ENCODE peak calls at places on chromosomes 2 and 18, in seven cellular contexts. R is PC-3, J is heart right ventricle, W is psoas muscle, A is uterus, Z is spleen, B is DND-41. M is an unnamed sample. For H3K27me3, the result is how much of the 10 kb centered on the place peaks cover.

GRCh38 chr2:232504438-232504837 is 15.8 kb upstream of the PRSS56 start:
- DNase-seq in A (no peak), B (no peak), W (no peak), J (no peak), Z (no peak), R (no peak), M (no peak)

GRCh38 chr2:102064679-102065674 is 73.2 kb downstream of the IL1R2 start:
- DNase-seq in J (no peak), B (no peak), W (no peak), Z (no peak), R (no peak), A (no peak), M (no peak)

GRCh38 chr2:164014068-164014577 is 278.3 kb upstream of the FIGN start:
- DNase-seq in J (no peak), W (no peak), R (no peak), B (no peak), A (no peak), Z (no peak), M (no peak)

GRCh38 chr2:108226570-108226969 is 13.2 kb upstream of the SULT1C3 start:
- DNase-seq in B (no peak), J (no peak), A (no peak), W (no peak), Z (no peak), R (no peak), M (no peak)

GRCh38 chr2:133992454-133992853 is 261.4 kb upstream of the MGAT5 start:
- DNase-seq in Z (no peak), B (no peak), R (no peak), W (no peak), J (no peak), A (no peak), M (no peak)

GRCh38 chr2:205770557-205770956 is 88.3 kb downstream of the NRP2 start:
- DNase-seq in W (no peak), A (no peak), R (no peak), Z (no peak), J (no peak), B (no peak), M (no peak)

GRCh38 chr2:60932954-60933353 is 51.6 kb downstream of the REL start:
- DNase-seq in W (no peak), Z (no peak), A (no peak), J (no peak), B (no peak), R (no peak), M (no peak)

GRCh38 chr2:234289789-234290188 is 207.1 kb downstream of the ARL4C start:
- DNase-seq in J (no peak), W (no peak), B (peak), A (no peak), R (peak), Z (no peak), M (peak)

GRCh38 chr2:171545086-171545485 is 22.8 kb downstream of the CYBRD1 start:
- DNase-seq in J (no peak), W (no peak), A (no peak), B (no peak), Z (no peak), R (no peak), M (no peak)

GRCh38 chr2:164621761-164622105 is 451 bp upstream of the GRB14 start:
- DNase-seq in R (no peak), W (no peak), A (no peak), Z (no peak), J (no peak), B (no peak), M (no peak)

GRCh38 chr2:190649798-190650390 is 1.0 kb downstream of the NAB1 start:
- DNase-seq in B (peak), A (no peak), Z (no peak), R (peak), J (no peak), W (no peak), M (no peak)

GRCh38 chr2:231685349-231686191 is 22.8 kb upstream of the PTMA start:
- DNase-seq in W (no peak), Z (peak), B (peak), R (no peak), J (no peak), A (no peak), M (no peak)

GRCh38 chr2:118846667-118847446 is 591 bp downstream of the EN1 start:
- DNase-seq in Z (no peak), B (no peak), W (peak), A (no peak), J (no peak), R (peak), M (no peak)

GRCh38 chr18:34977787-34978532 is 63.3 kb upstream of the MAPRE2 start:
- DNase-seq in Z (peak), A (no peak), B (peak), J (peak), W (peak), R (no peak), M (no peak)

GRCh38 chr18:75679347-75679746 is 251.8 kb upstream of the SMIM21 start:
- DNase-seq in W (peak), Z (no peak), A (no peak), J (peak), B (no peak), R (no peak), M (no peak)

GRCh38 chr2:85971369-85971768 is 82.6 kb upstream of the ST3GAL5 start:
- DNase-seq in A (no peak), W (no peak), R (peak), Z (no peak), B (no peak), J (no peak), M (peak)

GRCh38 chr2:70546376-70546775 is 7.2 kb downstream of the TGFA start:
- DNase-seq in J (no peak), R (no peak), B (no peak), Z (no peak), W (no peak), A (no peak), M (no peak)

GRCh38 chr2:113181491-113182051 is 7.8 kb downstream of the PSD4 start:
- DNase-seq in A (no peak), J (no peak), W (no peak), B (no peak), Z (peak), R (no peak), M (no peak)

GRCh38 chr2:234395801-234396478 is 100.9 kb downstream of the ARL4C start:
- DNase-seq in J (no peak), A (no peak), Z (no peak), W (no peak), B (peak), R (no peak), M (no peak)

GRCh38 chr2:28390857-28391563 is 1.6 kb upstream of the FOSL2 start:
- DNase-seq in W (peak), J (peak), R (peak), A (peak), Z (peak), B (no peak), M (peak)

GRCh38 chr2:100949377-100949776 is 52.7 kb upstream of the RPL31 start:
- DNase-seq in W (no peak), B (no peak), R (no peak), Z (no peak), J (no peak), A (no peak), M (no peak)
- H3K27ac ChIP-seq in W (no peak), B (no peak), R (no peak), Z (no peak), J (no peak), A (no peak), M (no peak)

GRCh38 chr18:78983530-78983929 is 3.9 kb downstream of the SALL3 start:
- DNase-seq in J (no peak), A (no peak), W (no peak), R (no peak), Z (no peak), B (no peak), M (no peak)

GRCh38 chr18:78981652-78981955 is 2.0 kb downstream of the SALL3 start:
- DNase-seq in W (no peak), J (no peak), R (no peak), B (no peak), A (no peak), Z (no peak), M (no peak)

GRCh38 chr18:78984941-78985784 is 5.5 kb downstream of the SALL3 start:
- DNase-seq in R (peak), J (no peak), A (no peak), W (no peak), B (peak), Z (no peak), M (no peak)

GRCh38 chr18:78982186-78982585 is 2.6 kb downstream of the SALL3 start:
- DNase-seq in A (no peak), W (no peak), Z (no peak), J (no peak), B (no peak), R (no peak), M (no peak)

DNA sequence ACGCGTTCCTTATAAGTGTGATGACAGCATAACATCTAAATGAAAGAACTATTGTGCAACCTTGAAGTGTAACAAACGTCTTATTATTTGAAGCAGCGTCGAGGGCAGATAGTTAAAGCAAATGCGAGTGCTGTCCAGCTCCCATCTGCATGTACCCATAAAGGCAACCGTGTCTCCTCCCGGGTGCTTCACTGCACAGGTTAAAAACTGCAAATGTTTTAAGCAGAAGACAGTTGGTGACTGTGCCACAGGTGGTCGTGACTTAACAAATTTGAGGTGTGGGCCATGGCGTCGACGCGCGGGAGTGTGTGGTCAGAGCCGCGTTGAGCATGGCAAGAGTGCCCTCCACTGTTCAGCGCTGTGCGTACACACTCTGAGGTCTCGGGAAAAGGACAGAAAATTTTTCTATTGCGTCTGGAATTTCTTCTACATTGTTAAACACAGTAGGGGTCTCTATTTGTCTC is 6.4 kb downstream of the SALL3 start:
- DNase-seq in R (peak), Z (no peak), W (no peak), B (peak), J (no peak), A (no peak), M (no peak)
- H3K27me3 ChIP-seq in R (half or more), Z (under half), W (half or more), B (under half), J (half or more), A (under half), M (half or more)

DNA sequence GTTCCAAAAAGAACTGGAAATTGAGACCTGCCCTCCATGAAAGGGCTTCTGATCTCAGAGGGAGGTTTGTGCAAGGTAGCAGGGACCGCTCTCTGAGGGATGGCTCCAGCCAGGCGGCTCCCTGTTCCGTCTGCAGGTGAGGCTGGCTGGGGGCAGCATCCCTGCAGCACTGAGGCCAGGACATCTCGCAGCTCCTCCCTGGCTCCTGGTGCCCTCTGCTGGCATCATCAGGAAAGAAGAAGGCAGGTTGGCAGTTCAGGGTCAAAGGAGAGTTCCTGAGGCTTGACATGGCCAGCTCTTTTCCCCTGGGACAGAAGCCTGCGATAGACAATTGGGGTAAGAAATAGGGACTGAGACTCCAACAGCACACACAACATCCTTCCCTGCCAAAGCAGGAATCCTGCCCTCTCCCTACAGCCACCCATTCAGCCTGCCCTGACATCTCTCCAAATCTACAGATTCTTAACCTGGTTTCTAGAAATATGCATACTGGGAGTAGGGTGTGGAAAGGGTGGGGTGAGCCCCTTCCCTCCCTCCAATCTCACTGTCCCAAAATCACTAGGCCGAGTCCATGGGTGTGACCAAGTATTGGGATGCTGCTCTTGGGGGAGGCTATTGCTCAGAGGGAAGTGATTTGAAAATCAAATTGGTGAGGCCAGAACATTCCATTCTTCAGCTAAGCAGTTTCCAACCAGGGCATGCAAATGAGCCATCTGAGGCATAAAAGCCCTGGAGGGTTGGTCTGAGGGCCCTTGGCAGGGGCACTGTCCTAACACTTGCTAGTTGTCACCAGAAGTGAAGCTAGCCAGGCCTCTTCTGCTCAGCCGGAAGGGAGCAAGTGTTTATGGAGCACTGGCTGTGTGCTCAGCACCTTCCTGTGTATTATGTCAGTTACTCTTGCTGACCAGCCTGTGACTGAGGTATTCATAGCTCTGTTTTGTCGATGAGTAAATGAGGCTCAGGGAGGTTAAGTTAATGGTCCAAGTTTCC is 185.4 kb downstream of the TFCP2L1 start:
- DNase-seq in W (no peak), R (peak), A (no peak), Z (peak), B (no peak), J (no peak), M (no peak)
- TF ChIP-seq CTCF in W (peak), R (peak), A (no peak), Z (no peak), B (peak), J (peak), M (peak)

DNA sequence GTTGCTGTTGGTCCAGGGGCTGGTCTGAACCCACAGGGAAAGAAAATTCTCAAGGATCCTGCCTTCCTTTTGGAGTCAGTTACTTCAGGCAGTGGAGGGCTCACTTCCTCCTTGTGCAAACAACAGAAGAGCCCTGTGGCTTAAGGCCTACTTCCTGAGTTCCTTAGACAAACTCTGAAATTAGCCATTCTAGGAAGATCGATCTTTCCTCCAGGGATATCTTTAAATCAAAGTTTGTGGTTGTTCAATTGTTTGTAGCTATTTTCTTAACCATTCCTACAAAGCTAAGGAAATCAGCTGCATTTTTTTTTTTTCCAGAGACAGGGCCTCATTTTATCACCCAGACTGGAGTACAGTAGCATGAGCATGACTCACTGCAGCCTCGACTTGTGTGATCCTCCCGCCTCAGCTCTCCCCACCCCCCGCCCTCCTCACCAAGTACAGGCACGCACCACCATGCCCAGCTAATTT is 156.0 kb downstream of the TANC1 start:
- DNase-seq in J (no peak), B (peak), A (peak), W (no peak), Z (no peak), R (peak), M (peak)
- H3K27ac ChIP-seq in J (peak), B (peak), A (peak), W (no peak), Z (peak), R (peak), M (peak)

GRCh38 chr2:143575340-143575739 is 446.1 kb downstream of the ARHGAP15 start:
- DNase-seq in B (no peak), J (no peak), R (peak), W (no peak), A (no peak), Z (no peak), M (no peak)
- H3K27me3 ChIP-seq in B (under half), J (under half), R (under half), W (under half), A (under half), Z (under half), M (under half)

DNA sequence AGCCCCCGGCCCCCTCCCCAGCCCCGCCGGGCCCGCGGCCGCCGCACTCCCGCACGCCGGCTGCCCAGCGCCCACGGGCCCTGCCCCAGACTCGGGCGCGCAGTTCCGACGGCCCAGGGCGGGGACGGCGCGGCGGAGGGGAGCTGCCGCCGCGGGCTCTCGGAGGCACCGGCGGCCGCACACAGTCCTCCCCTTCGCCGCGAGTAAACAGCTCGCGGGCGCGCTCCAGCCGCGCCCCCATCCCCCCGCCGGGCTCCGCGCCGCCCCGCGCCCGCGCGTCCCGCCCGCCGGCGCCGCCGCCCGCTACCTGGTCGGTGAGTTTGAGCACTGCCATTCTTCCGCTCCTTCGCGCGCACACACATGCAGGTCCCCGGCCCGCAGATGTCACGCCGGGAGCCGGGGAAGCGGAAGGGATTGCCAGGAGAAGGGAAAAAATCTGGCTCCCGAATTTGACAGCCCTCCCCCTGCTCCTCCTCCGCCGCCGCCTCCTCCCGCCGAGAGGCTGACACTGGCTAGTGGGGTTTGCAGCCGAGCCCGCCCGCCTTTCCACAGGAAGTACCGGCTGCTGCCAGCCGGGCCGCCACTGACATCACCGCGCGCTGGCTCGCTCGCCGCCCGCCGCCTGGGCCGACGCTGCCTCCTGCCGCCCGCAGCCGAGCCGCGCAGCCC is at the start of gene ANKRD44:
- DNase-seq in A (peak), Z (peak), R (peak), J (peak), W (peak), B (peak), M (peak)
- TF ChIP-seq CTCF in A (peak), Z (peak), R (peak), J (peak), W (peak), B (peak), M (peak)

GRCh38 chr18:63073481-63073880 is 246.1 kb downstream of the BCL2 start:
- DNase-seq in R (peak), B (peak), Z (no peak), A (no peak), W (no peak), J (no peak), M (no peak)

GRCh38 chr18:63070750-63071502 is 248.6 kb downstream of the BCL2 start:
- DNase-seq in Z (no peak), B (no peak), J (no peak), A (no peak), R (no peak), W (no peak), M (no peak)

GRCh38 chr18:63071566-63072175 is 247.9 kb downstream of the BCL2 start:
- DNase-seq in R (peak), B (no peak), A (no peak), Z (no peak), J (no peak), W (no peak), M (no peak)

GRCh38 chr18:63078471-63078870 is 241.1 kb downstream of the BCL2 start:
- DNase-seq in J (no peak), B (no peak), Z (no peak), A (no peak), W (no peak), R (no peak), M (no peak)

GRCh38 chr18:63074987-63075404 is 244.6 kb downstream of the BCL2 start:
- DNase-seq in Z (peak), A (peak), B (no peak), W (peak), J (peak), R (peak), M (peak)
- H3K27ac ChIP-seq in Z (peak), A (peak), B (no peak), W (peak), J (peak), R (peak), M (peak)

GRCh38 chr2:176134978-176135575 is 5.6 kb downstream of the HOXD8 start:
- DNase-seq in W (no peak), B (no peak), J (no peak), R (peak), Z (no peak), A (peak), M (no peak)
- H3K27me3 ChIP-seq in W (under half), B (under half), J (half or more), R (under half), Z (half or more), A (under half), M (under half)

GRCh38 chr2:225668606-225669266 is 269.2 kb downstream of the NYAP2 start:
- DNase-seq in W (no peak), J (no peak), R (peak), A (peak), Z (no peak), B (peak), M (peak)
- TF ChIP-seq CTCF in W (peak), J (peak), R (peak), A (peak), Z (peak), B (peak), M (peak)